ENCODE peak calls at places on chromosome 5, in five cellular contexts. E, N, F, K and T are unnamed samples.

GRCh38 chr5:155381654-155382053 is 368.1 kb downstream of the KIF4B start:
- DNase-seq in E (no peak), N (no peak), F (no peak), K (no peak), T (no peak)

GRCh38 chr5:32760091-32760509 is 49.0 kb downstream of the NPR3 start:
- DNase-seq in E (no peak), N (peak), F (no peak), K (no peak), T (no peak)

GRCh38 chr5:134451618-134452505 is 40.2 kb upstream of the CDKN2AIPNL start:
- DNase-seq in E (no peak), N (peak), F (peak), K (peak), T (no peak)

GRCh38 chr5:53893626-53894025 is 333.2 kb downstream of the NDUFS4 start:
- DNase-seq in E (no peak), N (no peak), F (no peak), K (no peak), T (no peak)

GRCh38 chr5:73030995-73031394 is 75.2 kb downstream of the FCHO2 start:
- DNase-seq in E (no peak), N (peak), F (peak), K (no peak), T (peak)

GRCh38 chr5:122129332-122129731 is at the start of gene ZNF474:
- DNase-seq in E (no peak), N (peak), F (peak), K (no peak), T (no peak)

GRCh38 chr5:10977011-10977410 is 216.0 kb upstream of the DAP start:
- DNase-seq in E (no peak), N (no peak), F (no peak), K (no peak), T (no peak)

GRCh38 chr5:177300236-177300880 is 3.2 kb downstream of the RAB24 start:
- DNase-seq in E (peak), N (peak), F (peak), K (no peak), T (no peak)

GRCh38 chr5:34968258-34968657 is 38.9 kb downstream of the DNAJC21 start:
- DNase-seq in E (no peak), N (no peak), F (no peak), K (no peak), T (no peak)

GRCh38 chr5:165296401-165297130 is 1791.1 kb downstream of the MAT2B start:
- DNase-seq in E (no peak), N (no peak), F (no peak), K (no peak), T (no peak)

GRCh38 chr5:120164989-120165388 is 299.1 kb upstream of the PRR16 start:
- DNase-seq in E (no peak), N (no peak), F (no peak), K (no peak), T (no peak)

GRCh38 chr5:143448518-143448917 is 45.0 kb upstream of the NR3C1 start:
- DNase-seq in E (no peak), N (no peak), F (no peak), K (no peak), T (no peak)

GRCh38 chr5:108786806-108787483 is 39.2 kb downstream of the FER start:
- DNase-seq in E (no peak), N (no peak), F (no peak), K (no peak), T (no peak)

GRCh38 chr5:131679911-131680310 is 44.9 kb upstream of the RAPGEF6 start:
- DNase-seq in E (no peak), N (no peak), F (no peak), K (peak), T (no peak)

GRCh38 chr5:171600736-171601265 is 181.4 kb downstream of the FGF18 start:
- DNase-seq in E (no peak), N (no peak), F (no peak), K (no peak), T (no peak)

GRCh38 chr5:15936505-15937245 is 242.9 kb downstream of the MARCHF11 start:
- DNase-seq in E (no peak), N (no peak), F (no peak), K (no peak), T (no peak)

GRCh38 chr5:109784687-109785086 is 95.0 kb downstream of the MAN2A1 start:
- DNase-seq in E (no peak), N (no peak), F (no peak), K (no peak), T (no peak)

GRCh38 chr5:142823176-142823575 is 53.0 kb downstream of the ARHGAP26 start:
- DNase-seq in E (no peak), N (no peak), F (no peak), K (no peak), T (no peak)

GRCh38 chr5:893137-893506 is 438 bp downstream of the TRIP13 start:
- DNase-seq in E (no peak), N (no peak), F (no peak), K (no peak), T (no peak)

GRCh38 chr5:69224520-69224919 is 10.2 kb upstream of the CDK7 start:
- DNase-seq in E (no peak), N (no peak), F (no peak), K (no peak), T (no peak)

GRCh38 chr5:102845041-102845440 is 89.9 kb downstream of the PAM start:
- DNase-seq in E (no peak), N (no peak), F (no peak), K (peak), T (no peak)

GRCh38 chr5:90563161-90563560 is 4.6 kb downstream of the ADGRV1 start:
- DNase-seq in E (no peak), N (no peak), F (no peak), K (no peak), T (no peak)

GRCh38 chr5:15003511-15003920 is 131.9 kb upstream of the ANKH start:
- DNase-seq in E (peak), N (peak), F (peak), K (peak), T (no peak)